ENCODE peak calls at places on chromosome 10, in eight cellular contexts. F is lower lobe of right lung; V is AG08395; J is stimulated activated CD4-positive, alpha-beta T cell treated with anti-CD3 and anti-CD28 coated beads, Interleukin-1b, Interleukin-23, amount 100 ng/mL, for 1 hour; L is WTC11; K is central memory CD4-positive, alpha-beta T cell; O is left ventricle myocardium inferior; H is dorsolateral prefrontal cortex. N is an unnamed sample.

GRCh38 chr10:7251696-7252465 is 159.0 kb downstream of the SFMBT2 start:
- DNase-seq in F (no peak), V (no peak), J (no peak), L (no peak), K (no peak), O (peak; percentile 62), H (no peak), N (no peak)

GRCh38 chr10:6958254-6958653 is 378.2 kb upstream of the PRKCQ start:
- DNase-seq in F (no peak), V (no peak), J (no peak), L (no peak), K (no peak), O (no peak), H (no peak), N (no peak)

GRCh38 chr10:110137142-110137545 is 70.3 kb upstream of the MXI1 start:
- DNase-seq in F (no peak), V (peak; percentile 76), J (no peak), L (no peak), K (peak; percentile 59), O (no peak), H (no peak), N (no peak)

GRCh38 chr10:133176546-133176945 is 16.5 kb downstream of the KNDC1 start:
- DNase-seq in F (no peak), V (no peak), J (no peak), L (no peak), K (no peak), O (no peak), H (no peak), N (no peak)

GRCh38 chr10:106387063-106387462 is 777.4 kb downstream of the SORCS1 start:
- DNase-seq in F (no peak), V (no peak), J (no peak), L (no peak), K (no peak), O (no peak), H (no peak), N (no peak)

GRCh38 chr10:78899996-78900714 is 168.6 kb upstream of the ZMIZ1 start:
- DNase-seq in F (no peak), V (no peak), J (no peak), L (no peak), K (no peak), O (peak; percentile 70), H (no peak), N (no peak)

GRCh38 chr10:782751-783648 is 93.5 kb upstream of the DIP2C start:
- DNase-seq in F (no peak), V (no peak), J (no peak), L (peak; percentile 7), K (no peak), O (no peak), H (no peak), N (no peak)

GRCh38 chr10:21334891-21335696 is 190.4 kb downstream of the SKIDA1 start:
- DNase-seq in F (no peak), V (peak; percentile 86), J (no peak), L (no peak), K (no peak), O (peak; percentile 40), H (no peak), N (no peak)

GRCh38 chr10:13536674-13537366 is 8.0 kb upstream of the BEND7 start:
- DNase-seq in F (peak; percentile 56), V (peak; percentile 70), J (no peak), L (peak; percentile 83), K (no peak), O (peak; percentile 34), H (no peak), N (peak; percentile 5)

GRCh38 chr10:77111611-77112550 is 525.7 kb downstream of the KCNMA1 start:
- DNase-seq in F (no peak), V (peak; percentile 89), J (no peak), L (no peak), K (no peak), O (no peak), H (no peak), N (no peak)

GRCh38 chr10:96512524-96512991 is 1.2 kb downstream of the TLL2 start:
- DNase-seq in F (no peak), V (no peak), J (no peak), L (peak; percentile 63), K (no peak), O (peak; percentile 29), H (no peak), N (no peak)

GRCh38 chr10:116688241-116688711 is 54.1 kb downstream of the HSPA12A start:
- DNase-seq in F (no peak), V (peak; percentile 87), J (no peak), L (no peak), K (no peak), O (no peak), H (peak; percentile 47), N (no peak)

GRCh38 chr10:48239618-48240017 is 34.9 kb downstream of the FRMPD2 start:
- DNase-seq in F (no peak), V (no peak), J (no peak), L (no peak), K (no peak), O (no peak), H (no peak), N (no peak)

GRCh38 chr10:32239770-32240169 is 107.2 kb downstream of the EPC1 start:
- DNase-seq in F (no peak), V (no peak), J (no peak), L (no peak), K (no peak), O (no peak), H (no peak), N (no peak)

GRCh38 chr10:104040862-104041789 is 44.6 kb downstream of the COL17A1 start:
- DNase-seq in F (no peak), V (no peak), J (no peak), L (no peak), K (no peak), O (no peak), H (no peak), N (no peak)

GRCh38 chr10:71595649-71596048 is 123.9 kb downstream of the C10orf105 start:
- DNase-seq in F (no peak), V (no peak), J (no peak), L (no peak), K (no peak), O (no peak), H (no peak), N (no peak)

GRCh38 chr10:29923416-29923970 is 135.9 kb downstream of the JCAD start:
- DNase-seq in F (no peak), V (no peak), J (no peak), L (no peak), K (no peak), O (no peak), H (no peak), N (peak; percentile 17)

GRCh38 chr10:122490268-122490667 is 28.9 kb downstream of the HTRA1 start:
- DNase-seq in F (no peak), V (peak; percentile 45), J (no peak), L (no peak), K (no peak), O (no peak), H (no peak), N (no peak)